ENCODE peak calls at places on chromosomes 1 and 21, in five cellular contexts. One of them, this sample, is unnamed.

GRCh38 chr1:150696151-150696550 is 803 bp downstream of the GOLPH3L start:
- DNase-seq in fibroblast of the conjunctiva: no peak
- DNase-seq in HuH-7: no peak
- DNase-seq in mucosa of gallbladder: no peak
- DNase-seq in heart right ventricle: no peak
- DNase-seq in this sample: no peak

GRCh38 chr1:152110860-152111514 is 4.3 kb downstream of the TCHH start:
- DNase-seq in fibroblast of the conjunctiva: no peak
- DNase-seq in HuH-7: peak
- DNase-seq in mucosa of gallbladder: no peak
- DNase-seq in heart right ventricle: no peak
- DNase-seq in this sample: peak

GRCh38 chr1:168683871-168684270 is 45.1 kb downstream of the DPT start:
- DNase-seq in fibroblast of the conjunctiva: no peak
- DNase-seq in HuH-7: no peak
- DNase-seq in mucosa of gallbladder: no peak
- DNase-seq in heart right ventricle: no peak
- DNase-seq in this sample: no peak

GRCh38 chr1:53195913-53196484 is 625 bp upstream of the CPT2 start:
- DNase-seq in fibroblast of the conjunctiva: no peak
- DNase-seq in HuH-7: no peak
- DNase-seq in mucosa of gallbladder: no peak
- DNase-seq in heart right ventricle: no peak
- DNase-seq in this sample: no peak

GRCh38 chr1:211621471-211622198 is 42.7 kb upstream of the SLC30A1 start:
- DNase-seq in fibroblast of the conjunctiva: no peak
- DNase-seq in HuH-7: no peak
- DNase-seq in mucosa of gallbladder: no peak
- DNase-seq in heart right ventricle: peak
- DNase-seq in this sample: no peak

GRCh38 chr1:204084247-204084772 is 11.4 kb downstream of the SOX13 start:
- DNase-seq in fibroblast of the conjunctiva: no peak
- DNase-seq in HuH-7: peak
- DNase-seq in mucosa of gallbladder: peak
- DNase-seq in heart right ventricle: no peak
- DNase-seq in this sample: no peak

GRCh38 chr1:162336621-162337020 is 40.0 kb downstream of the SPATA46 start:
- DNase-seq in fibroblast of the conjunctiva: no peak
- DNase-seq in HuH-7: no peak
- DNase-seq in mucosa of gallbladder: no peak
- DNase-seq in heart right ventricle: no peak
- DNase-seq in this sample: no peak

GRCh38 chr1:9400425-9401079 is 107.9 kb downstream of the SPSB1 start:
- DNase-seq in fibroblast of the conjunctiva: no peak
- DNase-seq in HuH-7: no peak
- DNase-seq in mucosa of gallbladder: no peak
- DNase-seq in heart right ventricle: no peak
- DNase-seq in this sample: peak

GRCh38 chr1:84611796-84612195 is 37.6 kb upstream of the CTBS start:
- DNase-seq in fibroblast of the conjunctiva: peak
- DNase-seq in HuH-7: no peak
- DNase-seq in mucosa of gallbladder: no peak
- DNase-seq in heart right ventricle: no peak
- DNase-seq in this sample: no peak

GRCh38 chr1:207455183-207455754 is 1.1 kb downstream of the CR2 start:
- DNase-seq in fibroblast of the conjunctiva: no peak
- DNase-seq in HuH-7: no peak
- DNase-seq in mucosa of gallbladder: no peak
- DNase-seq in heart right ventricle: no peak
- DNase-seq in this sample: no peak

GRCh38 chr1:151963288-151963687 is 30.4 kb downstream of the S100A10 start:
- DNase-seq in fibroblast of the conjunctiva: no peak
- DNase-seq in HuH-7: no peak
- DNase-seq in mucosa of gallbladder: no peak
- DNase-seq in heart right ventricle: no peak
- DNase-seq in this sample: no peak

GRCh38 chr1:51960262-51960661 is 30.2 kb downstream of the RAB3B start:
- DNase-seq in fibroblast of the conjunctiva: no peak
- DNase-seq in HuH-7: peak
- DNase-seq in mucosa of gallbladder: no peak
- DNase-seq in heart right ventricle: no peak
- DNase-seq in this sample: no peak

GRCh38 chr21:42607525-42608102 is 45.8 kb upstream of the PDE9A start:
- DNase-seq in fibroblast of the conjunctiva: no peak
- DNase-seq in HuH-7: no peak
- DNase-seq in mucosa of gallbladder: no peak
- DNase-seq in heart right ventricle: no peak
- DNase-seq in this sample: no peak

GRCh38 chr1:47687618-47687940 is 249.7 kb downstream of the FOXD2 start:
- DNase-seq in fibroblast of the conjunctiva: no peak
- DNase-seq in HuH-7: no peak
- DNase-seq in mucosa of gallbladder: no peak
- DNase-seq in heart right ventricle: no peak
- DNase-seq in this sample: peak

GRCh38 chr1:232988572-232989040 is 38.2 kb downstream of the NTPCR start:
- DNase-seq in fibroblast of the conjunctiva: no peak
- DNase-seq in HuH-7: no peak
- DNase-seq in mucosa of gallbladder: no peak
- DNase-seq in heart right ventricle: no peak
- DNase-seq in this sample: no peak

GRCh38 chr1:240109130-240109529 is 17.4 kb downstream of the FMN2 start:
- DNase-seq in fibroblast of the conjunctiva: no peak
- DNase-seq in HuH-7: no peak
- DNase-seq in mucosa of gallbladder: no peak
- DNase-seq in heart right ventricle: no peak
- DNase-seq in this sample: no peak

GRCh38 chr1:178451529-178451928 is 45.2 kb downstream of the CLEC20A start:
- DNase-seq in fibroblast of the conjunctiva: no peak
- DNase-seq in HuH-7: no peak
- DNase-seq in mucosa of gallbladder: no peak
- DNase-seq in heart right ventricle: no peak
- DNase-seq in this sample: no peak

GRCh38 chr1:99969729-99970591 is at the start of gene SLC35A3:
- DNase-seq in fibroblast of the conjunctiva: peak
- DNase-seq in HuH-7: peak
- DNase-seq in mucosa of gallbladder: peak
- DNase-seq in heart right ventricle: peak
- DNase-seq in this sample: peak

GRCh38 chr1:46492871-46493270 is 3.2 kb downstream of the DMBX1 start:
- DNase-seq in fibroblast of the conjunctiva: no peak
- DNase-seq in HuH-7: no peak
- DNase-seq in mucosa of gallbladder: no peak
- DNase-seq in heart right ventricle: no peak
- DNase-seq in this sample: peak

GRCh38 chr1:224114787-224115175 is 870 bp downstream of the FBXO28 start:
- DNase-seq in fibroblast of the conjunctiva: no peak
- DNase-seq in HuH-7: no peak
- DNase-seq in mucosa of gallbladder: peak
- DNase-seq in heart right ventricle: no peak
- DNase-seq in this sample: no peak

GRCh38 chr1:179081696-179082307 is at the start of gene TOR3A:
- DNase-seq in fibroblast of the conjunctiva: peak
- DNase-seq in HuH-7: peak
- DNase-seq in mucosa of gallbladder: peak
- DNase-seq in heart right ventricle: peak
- DNase-seq in this sample: peak

GRCh38 chr1:2132222-2133038 is 62.1 kb downstream of the FAAP20 start:
- DNase-seq in fibroblast of the conjunctiva: peak
- DNase-seq in HuH-7: peak
- DNase-seq in mucosa of gallbladder: no peak
- DNase-seq in heart right ventricle: peak
- DNase-seq in this sample: no peak

GRCh38 chr1:18951818-18952391 is 4.6 kb downstream of the IFFO2 start:
- DNase-seq in fibroblast of the conjunctiva: no peak
- DNase-seq in HuH-7: peak
- DNase-seq in mucosa of gallbladder: no peak
- DNase-seq in heart right ventricle: no peak
- DNase-seq in this sample: no peak

GRCh38 chr1:246597340-246597739 is 31.1 kb downstream of the CNST start:
- DNase-seq in fibroblast of the conjunctiva: peak
- DNase-seq in HuH-7: no peak
- DNase-seq in mucosa of gallbladder: no peak
- DNase-seq in heart right ventricle: peak
- DNase-seq in this sample: no peak

GRCh38 chr1:68173283-68174172 is 58.8 kb downstream of the WLS start:
- DNase-seq in fibroblast of the conjunctiva: no peak
- DNase-seq in HuH-7: peak
- DNase-seq in mucosa of gallbladder: peak
- DNase-seq in heart right ventricle: peak
- DNase-seq in this sample: no peak

GRCh38 chr1:110580244-110580643 is 25.9 kb downstream of the KCNA2 start:
- DNase-seq in fibroblast of the conjunctiva: no peak
- DNase-seq in HuH-7: no peak
- DNase-seq in mucosa of gallbladder: no peak
- DNase-seq in heart right ventricle: peak
- DNase-seq in this sample: no peak

GRCh38 chr1:227736814-227737432 is 1.7 kb downstream of the SNAP47 start:
- DNase-seq in fibroblast of the conjunctiva: no peak
- DNase-seq in HuH-7: no peak
- DNase-seq in mucosa of gallbladder: no peak
- DNase-seq in heart right ventricle: no peak
- DNase-seq in this sample: no peak

GRCh38 chr1:201283836-201284553 is 689 bp downstream of the PKP1 start:
- DNase-seq in fibroblast of the conjunctiva: no peak
- DNase-seq in HuH-7: no peak
- DNase-seq in mucosa of gallbladder: no peak
- DNase-seq in heart right ventricle: no peak
- DNase-seq in this sample: no peak

GRCh38 chr1:26897351-26897750 is 2.9 kb downstream of the GPATCH3 start:
- DNase-seq in fibroblast of the conjunctiva: no peak
- DNase-seq in HuH-7: no peak
- DNase-seq in mucosa of gallbladder: no peak
- DNase-seq in heart right ventricle: no peak
- DNase-seq in this sample: no peak

GRCh38 chr1:229579101-229579651 is 20.7 kb upstream of the ABCB10 start:
- DNase-seq in fibroblast of the conjunctiva: no peak
- DNase-seq in HuH-7: no peak
- DNase-seq in mucosa of gallbladder: peak
- DNase-seq in heart right ventricle: peak
- DNase-seq in this sample: no peak

GRCh38 chr21:35303085-35303484 is 254.0 kb upstream of the RUNX1 start:
- DNase-seq in fibroblast of the conjunctiva: peak
- DNase-seq in HuH-7: no peak
- DNase-seq in mucosa of gallbladder: no peak
- DNase-seq in heart right ventricle: no peak
- DNase-seq in this sample: peak

GRCh38 chr1:151526735-151527520 is 13.2 kb upstream of the TUFT1 start:
- DNase-seq in fibroblast of the conjunctiva: no peak
- DNase-seq in HuH-7: no peak
- DNase-seq in mucosa of gallbladder: no peak
- DNase-seq in heart right ventricle: no peak
- DNase-seq in this sample: no peak